ENCODE peak calls at places on chromosomes 7 and 10, in six cellular contexts. W, X, N, C, I and H are unnamed samples.

GRCh38 chr7:110790992-110791391 is 299.9 kb upstream of the LRRN3 start:
- DNase-seq in W (peak; percentile 4), X (no peak), N (peak; percentile 29), C (peak; percentile 40), I (no peak), H (no peak)

GRCh38 chr10:103276941-103277712 is at the start of gene INA:
- DNase-seq in W (peak; percentile 71), X (peak; percentile 86), N (peak; percentile 45), C (peak; percentile 61), I (peak; percentile 75), H (no peak)

GRCh38 chr10:32307609-32308008 is 39.3 kb downstream of the EPC1 start:
- DNase-seq in W (no peak), X (no peak), N (no peak), C (no peak), I (no peak), H (no peak)

GRCh38 chr7:131218727-131219128 is 108.9 kb upstream of the MKLN1 start:
- DNase-seq in W (no peak), X (no peak), N (no peak), C (no peak), I (no peak), H (no peak)

GRCh38 chr7:128838981-128839731 is 8.9 kb downstream of the FLNC start:
- DNase-seq in W (no peak), X (no peak), N (no peak), C (no peak), I (no peak), H (no peak)

GRCh38 chr7:148701414-148701813 is 2.7 kb downstream of the CUL1 start:
- DNase-seq in W (peak; percentile 50), X (no peak), N (peak; percentile 45), C (peak; percentile 38), I (no peak), H (no peak)

GRCh38 chr10:62779487-62780248 is 24.9 kb upstream of the ADO start:
- DNase-seq in W (peak; percentile 69), X (no peak), N (peak; percentile 16), C (peak; percentile 4), I (no peak), H (peak; percentile 92)

GRCh38 chr10:116961305-116962251 is 43.4 kb downstream of the SHTN1 start:
- DNase-seq in W (no peak), X (no peak), N (no peak), C (no peak), I (no peak), H (no peak)

GRCh38 chr10:100528123-100528884 is 1.4 kb downstream of the NDUFB8 start:
- DNase-seq in W (no peak), X (no peak), N (no peak), C (no peak), I (no peak), H (no peak)

GRCh38 chr7:137882261-137882668 is 35.5 kb upstream of the DGKI start:
- DNase-seq in W (peak; percentile 99), X (no peak), N (peak; percentile 100), C (peak; percentile 100), I (no peak), H (peak; percentile 94)

GRCh38 chr10:122140941-122141623 is 130.0 kb upstream of the BTBD16 start:
- DNase-seq in W (peak; percentile 97), X (no peak), N (peak; percentile 92), C (peak; percentile 94), I (no peak), H (peak; percentile 89)

GRCh38 chr7:107816053-107816566 is 13.1 kb upstream of the SLC26A3 start:
- DNase-seq in W (peak; percentile 18), X (no peak), N (peak; percentile 5), C (no peak), I (no peak), H (no peak)

GRCh38 chr7:7772385-7772784 is 54.0 kb upstream of the RPA3 start:
- DNase-seq in W (no peak), X (no peak), N (peak; percentile 53), C (peak; percentile 67), I (no peak), H (no peak)

GRCh38 chr10:77926566-77927342 is at the start of gene DLG5:
- DNase-seq in W (peak; percentile 76), X (peak; percentile 45), N (peak; percentile 59), C (peak; percentile 52), I (peak; percentile 55), H (peak; percentile 89)

GRCh38 chr7:7802531-7802930 is 84.1 kb upstream of the RPA3 start:
- DNase-seq in W (no peak), X (no peak), N (no peak), C (no peak), I (no peak), H (no peak)

GRCh38 chr10:73854310-73854709 is 20.0 kb downstream of the CAMK2G start:
- DNase-seq in W (no peak), X (no peak), N (no peak), C (no peak), I (no peak), H (no peak)

GRCh38 chr10:102120142-102120986 is at the start of gene LDB1:
- DNase-seq in W (peak; percentile 84), X (peak; percentile 81), N (peak; percentile 76), C (peak; percentile 77), I (peak; percentile 90), H (peak; percentile 65)
- H3K4me1 ChIP-seq in W (peaks cover 47% of the 10 kb centered on the region), X (peaks cover 22% of the 10 kb centered on the region), N (peaks cover 28% of the 10 kb centered on the region), C (peaks cover 30% of the 10 kb centered on the region), I (peaks cover 50% of the 10 kb centered on the region), H (peaks cover 27% of the 10 kb centered on the region)

GRCh38 chr7:55107946-55108345 is 89.1 kb downstream of the EGFR start:
- DNase-seq in W (no peak), X (no peak), N (peak; percentile 81), C (peak; percentile 62), I (no peak), H (peak; percentile 58)

GRCh38 chr7:55108818-55109217 is 90.0 kb downstream of the EGFR start:
- DNase-seq in W (no peak), X (no peak), N (no peak), C (no peak), I (no peak), H (peak; percentile 27)

GRCh38 chr7:55111007-55111406 is 92.2 kb downstream of the EGFR start:
- DNase-seq in W (peak; percentile 68), X (no peak), N (peak; percentile 93), C (peak; percentile 80), I (no peak), H (no peak)

GRCh38 chr7:55108401-55108800 is 89.6 kb downstream of the EGFR start:
- DNase-seq in W (no peak), X (no peak), N (no peak), C (no peak), I (no peak), H (no peak)

DNA sequence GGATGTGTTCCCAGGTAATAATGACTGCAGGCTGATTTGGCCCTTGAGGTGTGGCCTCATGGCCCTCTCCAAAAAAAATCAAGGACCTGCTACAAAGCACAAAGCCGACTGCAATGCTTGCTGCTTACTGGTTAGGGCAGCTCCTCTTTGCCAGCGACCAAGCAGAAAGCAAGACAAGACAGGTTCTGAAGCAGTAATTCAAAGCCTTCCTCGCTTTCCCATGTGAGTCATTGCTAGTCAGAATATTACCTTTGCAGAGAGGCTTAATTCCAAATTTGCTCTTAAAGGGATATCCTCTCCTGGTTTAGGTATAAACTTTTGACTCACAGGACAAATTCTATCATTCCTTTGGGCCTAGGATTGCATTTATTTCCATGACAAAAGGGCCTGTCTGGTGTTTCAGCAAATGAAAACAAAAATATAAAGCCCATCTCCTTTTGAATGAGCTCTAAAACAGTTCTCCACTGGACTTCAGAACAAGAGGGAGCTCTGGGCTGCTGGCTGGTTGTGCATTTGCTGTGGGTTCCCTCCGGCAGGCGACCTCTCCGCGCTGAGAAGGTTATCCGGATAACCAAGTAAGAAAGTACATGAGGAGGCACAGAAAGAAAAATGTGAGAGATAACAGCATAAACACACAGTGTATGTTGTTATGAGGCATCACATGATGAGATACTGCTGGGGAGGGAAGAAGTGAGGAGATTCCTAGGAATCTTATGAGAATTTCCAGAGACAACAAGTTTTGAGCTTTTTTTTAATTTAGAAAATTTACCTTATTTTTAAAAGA is 90.8 kb downstream of the EGFR start:
- DNase-seq in W (peak; percentile 56), X (no peak), N (peak; percentile 73), C (peak; percentile 68), I (no peak), H (peak; percentile 91)
- H3K9ac ChIP-seq in W (no peak overlapping the region), X (no peak overlapping the region), N (no peak overlapping the region), C (no peak overlapping the region), I (no peak overlapping the region), H (peak overlapping the region; percentile 59)

DNA sequence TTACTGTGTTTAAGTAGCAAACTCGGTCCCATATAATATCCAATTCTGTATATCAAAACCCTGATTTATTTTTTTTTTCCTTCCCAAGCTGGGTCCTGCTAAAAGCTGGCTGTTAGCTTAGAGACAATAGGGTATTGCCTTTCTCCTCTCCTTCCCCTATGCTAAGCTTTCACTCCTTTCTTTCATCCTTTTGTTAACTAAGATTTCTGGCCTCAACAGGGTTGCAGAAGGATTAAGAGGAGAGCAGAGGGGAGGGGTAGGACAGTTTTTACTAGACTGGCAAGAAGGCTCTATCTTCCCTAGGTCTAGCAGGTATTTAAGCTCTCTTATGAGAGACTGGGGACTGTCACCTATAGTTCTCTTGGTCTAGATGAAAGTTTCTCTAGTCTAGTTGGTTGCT is 229.2 kb downstream of the KCND2 start:
- DNase-seq in W (no peak), X (no peak), N (no peak), C (no peak), I (peak; percentile 41), H (no peak)
- H3K4me1 ChIP-seq in W (no peaks in the 10 kb centered on the region), X (peaks cover 3% of the 10 kb centered on the region), N (no peaks in the 10 kb centered on the region), C (no peaks in the 10 kb centered on the region), I (peaks cover 7% of the 10 kb centered on the region), H (no peaks in the 10 kb centered on the region)

GRCh38 chr10:92419740-92420553 is 129.0 kb downstream of the MARCHF5 start:
- DNase-seq in W (peak; percentile 65), X (peak; percentile 80), N (peak; percentile 33), C (peak; percentile 31), I (no peak), H (no peak)
- H3K9ac ChIP-seq in W (no peak overlapping the region), X (no peak overlapping the region), N (no peak overlapping the region), C (no peak overlapping the region), I (no peak overlapping the region), H (no peak overlapping the region)

DNA sequence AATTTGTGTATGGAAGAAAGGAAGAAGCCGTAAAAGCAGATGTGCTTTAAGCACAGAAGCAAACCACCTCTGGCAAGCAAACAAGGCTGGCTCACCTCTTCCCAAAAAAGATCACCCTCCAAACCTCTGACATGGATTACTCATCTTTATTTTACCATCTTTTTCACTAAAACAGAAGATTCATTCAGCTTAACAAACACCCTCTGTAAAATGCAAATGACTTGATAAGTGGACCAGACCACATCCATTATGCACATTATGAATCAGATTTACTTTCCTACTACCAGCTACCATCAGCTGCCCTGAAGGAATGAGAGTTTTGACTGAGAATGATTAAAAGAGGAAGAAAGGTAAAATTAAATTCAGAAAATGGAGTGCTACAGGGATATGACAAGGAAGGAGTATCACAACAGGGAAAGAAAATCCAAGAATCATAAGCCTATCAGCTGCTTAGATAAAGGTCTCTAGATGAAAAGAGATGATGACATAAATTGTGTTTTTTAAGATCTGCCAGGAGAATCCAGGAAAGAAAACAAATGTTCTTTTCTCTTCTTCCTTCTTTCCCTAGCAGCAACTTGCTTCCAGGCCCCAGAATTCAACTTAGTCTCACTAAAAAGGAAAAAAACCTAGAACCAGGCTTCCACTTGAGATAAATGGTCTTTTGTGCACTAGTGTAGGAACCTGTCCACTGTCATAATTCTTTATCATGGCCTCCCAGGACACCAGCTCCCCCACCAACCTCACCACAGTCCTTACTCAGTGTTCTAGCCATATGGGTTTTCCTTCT is 47.4 kb downstream of the JAZF1 start:
- DNase-seq in W (peak; percentile 38), X (no peak), N (peak; percentile 66), C (no peak), I (no peak), H (no peak)
- H3K4me1 ChIP-seq in W (peaks cover 28% of the 10 kb centered on the region), X (no peaks in the 10 kb centered on the region), N (no peaks in the 10 kb centered on the region), C (peaks cover 12% of the 10 kb centered on the region), I (no peaks in the 10 kb centered on the region), H (peaks cover 6% of the 10 kb centered on the region)